ENCODE peak calls at places on chromosomes 6 and 20, in seven cellular contexts. One of them, this sample, is unnamed.

GRCh38 chr6:168116446-168116974 is 37.5 kb upstream of the FRMD1 start:
- DNase-seq in activated B cell treated with CpG ODN at 0.5 μM for 24 hours: no peak
- DNase-seq in left lung: no peak
- DNase-seq in fibroblast of the aortic adventitia: no peak
- DNase-seq in WTC11: no peak
- DNase-seq in AG09309: no peak
- DNase-seq in transverse colon: no peak
- DNase-seq in this sample: no peak

GRCh38 chr6:134436281-134436815 is 118.4 kb upstream of the SGK1 start:
- DNase-seq in activated B cell treated with CpG ODN at 0.5 μM for 24 hours: no peak
- DNase-seq in left lung: peak; percentile 81
- DNase-seq in fibroblast of the aortic adventitia: peak; percentile 96
- DNase-seq in WTC11: no peak
- DNase-seq in AG09309: peak; percentile 85
- DNase-seq in transverse colon: peak; percentile 24
- DNase-seq in this sample: peak; percentile 96

GRCh38 chr6:36716476-36717093 is 19.0 kb downstream of the RAB44 start:
- DNase-seq in activated B cell treated with CpG ODN at 0.5 μM for 24 hours: no peak
- DNase-seq in left lung: no peak
- DNase-seq in fibroblast of the aortic adventitia: no peak
- DNase-seq in WTC11: no peak
- DNase-seq in AG09309: no peak
- DNase-seq in transverse colon: peak; percentile 66
- DNase-seq in this sample: no peak

GRCh38 chr6:116945809-116946208 is 68.8 kb downstream of the RFX6 start:
- DNase-seq in activated B cell treated with CpG ODN at 0.5 μM for 24 hours: no peak
- DNase-seq in left lung: no peak
- DNase-seq in fibroblast of the aortic adventitia: no peak
- DNase-seq in WTC11: no peak
- DNase-seq in AG09309: no peak
- DNase-seq in transverse colon: no peak
- DNase-seq in this sample: peak; percentile 6

GRCh38 chr20:2740702-2741101 is 48.1 kb downstream of the EBF4 start:
- DNase-seq in activated B cell treated with CpG ODN at 0.5 μM for 24 hours: no peak
- DNase-seq in left lung: no peak
- DNase-seq in fibroblast of the aortic adventitia: no peak
- DNase-seq in WTC11: no peak
- DNase-seq in AG09309: no peak
- DNase-seq in transverse colon: no peak
- DNase-seq in this sample: no peak

GRCh38 chr20:8132015-8132631 is at the start of gene PLCB1:
- DNase-seq in activated B cell treated with CpG ODN at 0.5 μM for 24 hours: peak; percentile 36
- DNase-seq in left lung: peak; percentile 81
- DNase-seq in fibroblast of the aortic adventitia: peak; percentile 83
- DNase-seq in WTC11: peak; percentile 93
- DNase-seq in AG09309: peak; percentile 4
- DNase-seq in transverse colon: peak; percentile 77
- DNase-seq in this sample: peak; percentile 76

GRCh38 chr6:120451508-120451907 is 882.8 kb downstream of the TBC1D32 start:
- DNase-seq in activated B cell treated with CpG ODN at 0.5 μM for 24 hours: no peak
- DNase-seq in left lung: no peak
- DNase-seq in fibroblast of the aortic adventitia: no peak
- DNase-seq in WTC11: no peak
- DNase-seq in AG09309: no peak
- DNase-seq in transverse colon: no peak
- DNase-seq in this sample: no peak

GRCh38 chr6:52293067-52293466 is 8.5 kb upstream of the MCM3 start:
- DNase-seq in activated B cell treated with CpG ODN at 0.5 μM for 24 hours: no peak
- DNase-seq in left lung: no peak
- DNase-seq in fibroblast of the aortic adventitia: no peak
- DNase-seq in WTC11: no peak
- DNase-seq in AG09309: no peak
- DNase-seq in transverse colon: no peak
- DNase-seq in this sample: no peak

GRCh38 chr6:28142446-28142845 is 763 bp downstream of the ZKSCAN8 start:
- DNase-seq in activated B cell treated with CpG ODN at 0.5 μM for 24 hours: no peak
- DNase-seq in left lung: no peak
- DNase-seq in fibroblast of the aortic adventitia: peak; percentile 38
- DNase-seq in WTC11: no peak
- DNase-seq in AG09309: no peak
- DNase-seq in transverse colon: no peak
- DNase-seq in this sample: peak; percentile 23

GRCh38 chr6:138403324-138403800 is 661 bp upstream of the HEBP2 start:
- DNase-seq in activated B cell treated with CpG ODN at 0.5 μM for 24 hours: peak; percentile 43
- DNase-seq in left lung: peak; percentile 55
- DNase-seq in fibroblast of the aortic adventitia: no peak
- DNase-seq in WTC11: peak; percentile 45
- DNase-seq in AG09309: no peak
- DNase-seq in transverse colon: peak; percentile 56
- DNase-seq in this sample: no peak

GRCh38 chr6:43376551-43376981 is 7.1 kb upstream of the ZNF318 start:
- DNase-seq in activated B cell treated with CpG ODN at 0.5 μM for 24 hours: no peak
- DNase-seq in left lung: no peak
- DNase-seq in fibroblast of the aortic adventitia: peak; percentile 7
- DNase-seq in WTC11: no peak
- DNase-seq in AG09309: no peak
- DNase-seq in transverse colon: no peak
- DNase-seq in this sample: no peak

GRCh38 chr6:17703256-17703694 is 3.5 kb downstream of the NUP153 start:
- DNase-seq in activated B cell treated with CpG ODN at 0.5 μM for 24 hours: no peak
- DNase-seq in left lung: no peak
- DNase-seq in fibroblast of the aortic adventitia: peak; percentile 98
- DNase-seq in WTC11: no peak
- DNase-seq in AG09309: peak; percentile 42
- DNase-seq in transverse colon: no peak
- DNase-seq in this sample: peak; percentile 94

GRCh38 chr6:10626154-10626741 is 68.2 kb downstream of the C6orf52 start:
- DNase-seq in activated B cell treated with CpG ODN at 0.5 μM for 24 hours: no peak
- DNase-seq in left lung: no peak
- DNase-seq in fibroblast of the aortic adventitia: no peak
- DNase-seq in WTC11: no peak
- DNase-seq in AG09309: no peak
- DNase-seq in transverse colon: no peak
- DNase-seq in this sample: no peak

GRCh38 chr6:31070711-31071197 is 41.6 kb downstream of the C6orf15 start:
- DNase-seq in activated B cell treated with CpG ODN at 0.5 μM for 24 hours: no peak
- DNase-seq in left lung: peak; percentile 43
- DNase-seq in fibroblast of the aortic adventitia: peak; percentile 86
- DNase-seq in WTC11: peak; percentile 49
- DNase-seq in AG09309: no peak
- DNase-seq in transverse colon: no peak
- DNase-seq in this sample: peak; percentile 82

GRCh38 chr20:445514-446336 is 16.6 kb downstream of the TBC1D20 start:
- DNase-seq in activated B cell treated with CpG ODN at 0.5 μM for 24 hours: no peak
- DNase-seq in left lung: no peak
- DNase-seq in fibroblast of the aortic adventitia: no peak
- DNase-seq in WTC11: no peak
- DNase-seq in AG09309: no peak
- DNase-seq in transverse colon: no peak
- DNase-seq in this sample: no peak

GRCh38 chr6:31572041-31572911 is at the start of gene LTA:
- DNase-seq in activated B cell treated with CpG ODN at 0.5 μM for 24 hours: peak; percentile 72
- DNase-seq in left lung: no peak
- DNase-seq in fibroblast of the aortic adventitia: no peak
- DNase-seq in WTC11: no peak
- DNase-seq in AG09309: no peak
- DNase-seq in transverse colon: peak; percentile 43
- DNase-seq in this sample: no peak

GRCh38 chr6:45791181-45791580 is 224.5 kb downstream of the CLIC5 start:
- DNase-seq in activated B cell treated with CpG ODN at 0.5 μM for 24 hours: no peak
- DNase-seq in left lung: no peak
- DNase-seq in fibroblast of the aortic adventitia: peak; percentile 41
- DNase-seq in WTC11: no peak
- DNase-seq in AG09309: no peak
- DNase-seq in transverse colon: no peak
- DNase-seq in this sample: no peak

GRCh38 chr20:40481337-40481736 is 207.7 kb downstream of the MAFB start:
- DNase-seq in activated B cell treated with CpG ODN at 0.5 μM for 24 hours: no peak
- DNase-seq in left lung: no peak
- DNase-seq in fibroblast of the aortic adventitia: no peak
- DNase-seq in WTC11: no peak
- DNase-seq in AG09309: no peak
- DNase-seq in transverse colon: no peak
- DNase-seq in this sample: peak; percentile 77

DNA sequence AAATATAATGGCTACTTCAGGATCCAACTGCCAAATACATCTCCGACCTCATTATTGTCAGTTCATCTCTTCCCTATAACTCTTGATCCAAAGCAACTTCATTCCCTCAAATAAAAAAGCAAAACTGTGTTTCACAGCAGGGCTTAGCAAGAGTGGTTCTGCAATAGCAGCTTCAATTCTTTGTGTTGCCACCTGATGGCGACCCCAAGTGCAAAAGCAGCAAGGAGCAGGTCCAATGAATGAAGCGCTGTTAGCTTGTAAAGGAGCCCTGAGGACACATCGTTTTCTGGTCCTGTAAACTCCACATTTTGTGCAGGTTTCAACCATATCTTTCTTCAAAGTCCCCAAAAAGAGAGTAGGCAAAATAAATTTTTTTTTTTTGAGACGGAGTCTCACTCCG is 19.6 kb downstream of the RTN4IP1 start:
- DNase-seq in activated B cell treated with CpG ODN at 0.5 μM for 24 hours: no peak
- DNase-seq in left lung: no peak
- DNase-seq in fibroblast of the aortic adventitia: peak; percentile 24
- DNase-seq in WTC11: peak; percentile 45
- DNase-seq in AG09309: no peak
- DNase-seq in transverse colon: peak; percentile 40
- DNase-seq in this sample: no peak
- TF ChIP-seq CTCF in activated B cell treated with CpG ODN at 0.5 μM for 24 hours: no peak
- TF ChIP-seq CTCF in left lung: no peak
- TF ChIP-seq CTCF in fibroblast of the aortic adventitia: peak; percentile 39
- TF ChIP-seq CTCF in WTC11: no peak
- TF ChIP-seq CTCF in AG09309: peak; percentile 28
- TF ChIP-seq CTCF in transverse colon: peak; percentile 32
- TF ChIP-seq CTCF in this sample: peak; percentile 38

GRCh38 chr20:46090095-46090388 is 280 bp upstream of the NCOA5 start:
- DNase-seq in activated B cell treated with CpG ODN at 0.5 μM for 24 hours: no peak
- DNase-seq in left lung: no peak
- DNase-seq in fibroblast of the aortic adventitia: no peak
- DNase-seq in WTC11: no peak
- DNase-seq in AG09309: no peak
- DNase-seq in transverse colon: no peak
- DNase-seq in this sample: no peak
- TF ChIP-seq CTCF in activated B cell treated with CpG ODN at 0.5 μM for 24 hours: no peak
- TF ChIP-seq CTCF in left lung: no peak
- TF ChIP-seq CTCF in fibroblast of the aortic adventitia: no peak
- TF ChIP-seq CTCF in WTC11: no peak
- TF ChIP-seq CTCF in AG09309: no peak
- TF ChIP-seq CTCF in transverse colon: no peak
- TF ChIP-seq CTCF in this sample: no peak

GRCh38 chr6:122838060-122838780 is 49.2 kb downstream of the SMPDL3A start:
- DNase-seq in activated B cell treated with CpG ODN at 0.5 μM for 24 hours: no peak
- DNase-seq in left lung: no peak
- DNase-seq in fibroblast of the aortic adventitia: peak; percentile 60
- DNase-seq in WTC11: no peak
- DNase-seq in AG09309: no peak
- DNase-seq in transverse colon: no peak
- DNase-seq in this sample: peak; percentile 9
- TF ChIP-seq CTCF in activated B cell treated with CpG ODN at 0.5 μM for 24 hours: no peak
- TF ChIP-seq CTCF in left lung: peak; percentile 41
- TF ChIP-seq CTCF in fibroblast of the aortic adventitia: peak; percentile 72
- TF ChIP-seq CTCF in WTC11: no peak
- TF ChIP-seq CTCF in AG09309: peak; percentile 47
- TF ChIP-seq CTCF in transverse colon: peak; percentile 46
- TF ChIP-seq CTCF in this sample: peak; percentile 64

DNA sequence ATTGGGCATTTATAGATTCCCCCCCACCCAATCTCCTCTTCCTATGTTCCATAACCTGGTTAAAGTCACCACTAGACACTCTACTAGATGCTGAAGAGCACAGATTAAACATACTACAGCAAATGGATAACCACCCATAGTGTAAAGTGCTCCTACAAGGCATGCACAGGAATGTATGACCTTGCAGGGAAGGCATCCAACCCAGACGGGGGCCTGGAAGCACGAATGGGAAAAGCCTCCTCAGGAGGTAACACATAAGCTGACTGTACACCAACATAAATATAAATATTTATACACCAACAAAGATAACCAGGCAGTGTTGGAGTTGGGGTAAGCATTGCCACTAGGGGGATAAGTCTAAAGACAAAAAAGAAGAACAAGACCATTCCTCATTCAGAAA is 691.7 kb downstream of the GRIK2 start:
- DNase-seq in activated B cell treated with CpG ODN at 0.5 μM for 24 hours: no peak
- DNase-seq in left lung: no peak
- DNase-seq in fibroblast of the aortic adventitia: no peak
- DNase-seq in WTC11: no peak
- DNase-seq in AG09309: no peak
- DNase-seq in transverse colon: no peak
- DNase-seq in this sample: no peak
- TF ChIP-seq CTCF in activated B cell treated with CpG ODN at 0.5 μM for 24 hours: no peak
- TF ChIP-seq CTCF in left lung: no peak
- TF ChIP-seq CTCF in fibroblast of the aortic adventitia: no peak
- TF ChIP-seq CTCF in WTC11: no peak
- TF ChIP-seq CTCF in AG09309: no peak
- TF ChIP-seq CTCF in transverse colon: no peak
- TF ChIP-seq CTCF in this sample: no peak

GRCh38 chr20:35618372-35619131 is 2.9 kb downstream of the SPAG4 start:
- DNase-seq in activated B cell treated with CpG ODN at 0.5 μM for 24 hours: peak; percentile 27
- DNase-seq in left lung: no peak
- DNase-seq in fibroblast of the aortic adventitia: peak; percentile 31
- DNase-seq in WTC11: peak; percentile 30
- DNase-seq in AG09309: no peak
- DNase-seq in transverse colon: no peak
- DNase-seq in this sample: peak; percentile 19

GRCh38 chr20:35618032-35618371 is 2.4 kb downstream of the SPAG4 start:
- DNase-seq in activated B cell treated with CpG ODN at 0.5 μM for 24 hours: no peak
- DNase-seq in left lung: no peak
- DNase-seq in fibroblast of the aortic adventitia: no peak
- DNase-seq in WTC11: no peak
- DNase-seq in AG09309: no peak
- DNase-seq in transverse colon: no peak
- DNase-seq in this sample: no peak

GRCh38 chr20:35615667-35616464 is at the start of gene SPAG4:
- DNase-seq in activated B cell treated with CpG ODN at 0.5 μM for 24 hours: peak; percentile 98
- DNase-seq in left lung: peak; percentile 74
- DNase-seq in fibroblast of the aortic adventitia: peak; percentile 58
- DNase-seq in WTC11: peak; percentile 100
- DNase-seq in AG09309: no peak
- DNase-seq in transverse colon: peak; percentile 100
- DNase-seq in this sample: no peak

GRCh38 chr20:35616465-35617396 is 1.1 kb downstream of the SPAG4 start:
- DNase-seq in activated B cell treated with CpG ODN at 0.5 μM for 24 hours: peak; percentile 54
- DNase-seq in left lung: peak; percentile 99
- DNase-seq in fibroblast of the aortic adventitia: peak; percentile 99
- DNase-seq in WTC11: peak; percentile 87
- DNase-seq in AG09309: peak; percentile 97
- DNase-seq in transverse colon: peak; percentile 93
- DNase-seq in this sample: peak; percentile 99

DNA sequence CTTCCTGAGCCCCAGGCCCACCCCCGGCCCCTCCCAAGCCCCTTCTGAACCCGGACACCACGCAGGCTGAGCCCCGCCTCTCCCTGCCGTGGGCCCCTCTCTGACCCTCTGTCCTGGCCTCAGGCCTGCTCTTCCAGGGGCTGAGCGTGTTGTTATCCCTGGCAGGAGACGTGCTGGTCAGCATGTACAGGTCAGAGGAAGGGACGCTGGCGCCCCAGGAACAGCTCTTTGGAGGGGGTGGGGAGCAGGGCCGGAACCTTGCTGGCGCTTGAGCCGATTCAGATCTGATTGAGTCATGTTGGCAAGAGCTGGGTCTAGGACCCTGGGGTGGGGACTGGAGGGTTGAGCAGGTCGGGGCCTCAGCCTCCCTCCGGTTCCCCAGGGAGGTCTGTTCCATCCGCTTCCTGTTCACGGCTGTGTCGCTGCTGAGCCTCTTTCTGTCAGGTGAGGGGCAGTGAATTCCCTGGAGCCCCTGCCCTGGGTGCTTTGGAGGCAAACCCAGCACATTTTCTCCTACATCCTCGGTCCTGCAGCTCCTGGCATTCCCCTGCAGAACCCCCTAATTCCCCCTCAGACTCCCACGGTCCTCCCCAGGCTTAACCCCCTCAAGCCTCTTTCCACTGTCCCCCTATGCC is 1.9 kb downstream of the SPAG4 start:
- DNase-seq in activated B cell treated with CpG ODN at 0.5 μM for 24 hours: peak; percentile 51
- DNase-seq in left lung: peak; percentile 56
- DNase-seq in fibroblast of the aortic adventitia: peak; percentile 39
- DNase-seq in WTC11: peak; percentile 73
- DNase-seq in AG09309: peak; percentile 13
- DNase-seq in transverse colon: peak; percentile 65
- DNase-seq in this sample: peak; percentile 46
- TF ChIP-seq CTCF in activated B cell treated with CpG ODN at 0.5 μM for 24 hours: no peak
- TF ChIP-seq CTCF in left lung: no peak
- TF ChIP-seq CTCF in fibroblast of the aortic adventitia: peak; percentile 31
- TF ChIP-seq CTCF in WTC11: no peak
- TF ChIP-seq CTCF in AG09309: peak; percentile 29
- TF ChIP-seq CTCF in transverse colon: peak; percentile 49
- TF ChIP-seq CTCF in this sample: peak; percentile 44